ENCODE peak calls at places on chromosomes 5 and 9, in nine cellular contexts. K is T-cell; T is stimulated activated naive CD4-positive, alpha-beta T cell; Z is cardiac muscle cell; H is HS-5; E is BE2C; G is activated T-cell treated with anti-CD3 and anti-CD28 coated beads for 1 hour; I is nephron progenitor cell; R is ecto neural progenitor cell. V is an unnamed sample.

GRCh38 chr5:32299059-32299677 is 13.6 kb downstream of the MTMR12 start:
- DNase-seq in K (no peak), T (no peak), Z (no peak), H (no peak), E (no peak), G (no peak), I (no peak), R (no peak), V (no peak)

GRCh38 chr9:88658311-88658822 is 123.4 kb downstream of the NXNL2 start:
- DNase-seq in K (no peak), T (no peak), Z (no peak), H (no peak), E (peak), G (no peak), I (no peak), R (no peak), V (no peak)

GRCh38 chr5:92962752-92963151 is 618.3 kb downstream of the NR2F1-AS1 start:
- DNase-seq in K (no peak), T (no peak), Z (peak), H (no peak), E (peak), G (no peak), I (no peak), R (no peak), V (no peak)

GRCh38 chr9:38046669-38047300 is 22.2 kb downstream of the SHB start:
- DNase-seq in K (no peak), T (no peak), Z (no peak), H (no peak), E (no peak), G (no peak), I (no peak), R (no peak), V (no peak)

GRCh38 chr5:167378894-167379723 is 912.3 kb upstream of the WWC1 start:
- DNase-seq in K (no peak), T (no peak), Z (no peak), H (no peak), E (no peak), G (no peak), I (no peak), R (no peak), V (no peak)

GRCh38 chr9:35110327-35110758 is 5.3 kb downstream of the ATOSB start:
- DNase-seq in K (no peak), T (no peak), Z (no peak), H (no peak), E (no peak), G (no peak), I (no peak), R (no peak), V (peak)

GRCh38 chr9:121380941-121381340 is 10.9 kb upstream of the STOM start:
- DNase-seq in K (no peak), T (no peak), Z (no peak), H (no peak), E (no peak), G (no peak), I (no peak), R (no peak), V (no peak)

GRCh38 chr5:57684299-57684702 is 201.7 kb upstream of the ACTBL2 start:
- DNase-seq in K (no peak), T (no peak), Z (no peak), H (no peak), E (no peak), G (no peak), I (no peak), R (no peak), V (no peak)

GRCh38 chr5:38339446-38339845 is 81.1 kb downstream of the EGFLAM start:
- DNase-seq in K (no peak), T (no peak), Z (no peak), H (no peak), E (no peak), G (no peak), I (no peak), R (no peak), V (no peak)

GRCh38 chr9:76835571-76836283 is 70.2 kb downstream of the PRUNE2 start:
- DNase-seq in K (no peak), T (no peak), Z (no peak), H (peak), E (peak), G (no peak), I (no peak), R (no peak), V (no peak)

GRCh38 chr5:173888473-173889135 is 455 bp downstream of the CPEB4 start:
- DNase-seq in K (no peak), T (peak), Z (peak), H (no peak), E (peak), G (no peak), I (peak), R (peak), V (no peak)

GRCh38 chr9:91755761-91756638 is 194.0 kb downstream of the ROR2 start:
- DNase-seq in K (no peak), T (no peak), Z (no peak), H (no peak), E (no peak), G (no peak), I (no peak), R (no peak), V (no peak)

GRCh38 chr9:134231767-134232166 is 67.4 kb upstream of the RNU6ATAC start:
- DNase-seq in K (no peak), T (no peak), Z (no peak), H (no peak), E (no peak), G (no peak), I (no peak), R (no peak), V (no peak)

GRCh38 chr5:154386952-154387629 is 58.7 kb upstream of the SAP30L start:
- DNase-seq in K (no peak), T (no peak), Z (no peak), H (no peak), E (no peak), G (no peak), I (no peak), R (no peak), V (no peak)

GRCh38 chr9:33452828-33453271 is 5.5 kb upstream of the AQP3 start:
- DNase-seq in K (no peak), T (peak), Z (peak), H (no peak), E (peak), G (peak), I (peak), R (peak), V (peak)

GRCh38 chr5:81685481-81685880 is 65.4 kb downstream of the SSBP2 start:
- DNase-seq in K (no peak), T (no peak), Z (no peak), H (no peak), E (no peak), G (no peak), I (no peak), R (no peak), V (no peak)

GRCh38 chr9:1759901-1760300 is 255.2 kb upstream of the SMARCA2 start:
- DNase-seq in K (no peak), T (no peak), Z (no peak), H (no peak), E (no peak), G (no peak), I (no peak), R (no peak), V (no peak)

GRCh38 chr9:112112941-112113399 is 62.1 kb downstream of the SUSD1 start:
- DNase-seq in K (no peak), T (peak), Z (peak), H (peak), E (peak), G (no peak), I (no peak), R (no peak), V (no peak)

GRCh38 chr5:77627869-77628674 is 10.4 kb downstream of the OTP start:
- DNase-seq in K (no peak), T (no peak), Z (no peak), H (no peak), E (no peak), G (no peak), I (peak), R (peak), V (no peak)

GRCh38 chr9:35562895-35563746 is 41.9 kb upstream of the TESK1 start:
- DNase-seq in K (no peak), T (no peak), Z (no peak), H (no peak), E (no peak), G (no peak), I (no peak), R (no peak), V (no peak)

GRCh38 chr5:123087173-123088030 is 1.6 kb upstream of the PRDM6 start:
- DNase-seq in K (no peak), T (no peak), Z (no peak), H (no peak), E (no peak), G (no peak), I (no peak), R (peak), V (no peak)

GRCh38 chr9:19331877-19332276 is 48.2 kb downstream of the RPS6 start:
- DNase-seq in K (no peak), T (no peak), Z (no peak), H (no peak), E (no peak), G (no peak), I (no peak), R (no peak), V (no peak)

GRCh38 chr5:133611357-133612020 is 852 bp downstream of the FSTL4 start:
- DNase-seq in K (no peak), T (no peak), Z (peak), H (no peak), E (peak), G (no peak), I (peak), R (no peak), V (no peak)

GRCh38 chr9:2106666-2107065 is 91.5 kb downstream of the SMARCA2 start:
- DNase-seq in K (no peak), T (no peak), Z (no peak), H (no peak), E (no peak), G (no peak), I (no peak), R (no peak), V (no peak)

GRCh38 chr5:1335540-1336095 is 9.3 kb downstream of the CLPTM1L start:
- DNase-seq in K (no peak), T (no peak), Z (no peak), H (no peak), E (no peak), G (no peak), I (no peak), R (no peak), V (no peak)

GRCh38 chr9:124818431-124819281 is 34.6 kb upstream of the WDR38 start:
- DNase-seq in K (no peak), T (no peak), Z (no peak), H (no peak), E (peak), G (no peak), I (no peak), R (no peak), V (no peak)

GRCh38 chr5:14490309-14490711 is 91.3 kb upstream of the OTULINL start:
- DNase-seq in K (no peak), T (no peak), Z (no peak), H (no peak), E (no peak), G (no peak), I (no peak), R (no peak), V (no peak)

GRCh38 chr9:117473293-117473692 is 58.4 kb upstream of the ASTN2 start:
- DNase-seq in K (no peak), T (no peak), Z (no peak), H (no peak), E (no peak), G (no peak), I (no peak), R (no peak), V (no peak)

V was measured in retinal pigment epithelial cell.